ENCODE peak calls at places on chromosomes 6 and 20, in ten cellular contexts. N is mucosa of descending colon; K is cardiac fibroblast; P is T-helper 17 cell; L is HepG2; O is progenitor cell of endocrine pancreas; E is activated T-helper 9 cell treated with anti-CD3 and anti-CD28 coated beads, Interleukin-2, amount 50 U/mL, for 16 hours; W is foreskin keratinocyte; R is cardiac muscle cell; U is CD14-positive monocyte. B is an unnamed sample.

GRCh38 chr6:79384845-79385244 is 150.4 kb upstream of the HMGN3 start:
- DNase-seq in N (no peak), K (peak), P (no peak), L (no peak), O (no peak), E (no peak), W (no peak), R (no peak), U (no peak), B (no peak)

GRCh38 chr6:113723182-113723581 is 134.0 kb upstream of the MARCKS start:
- DNase-seq in N (no peak), K (peak), P (no peak), L (no peak), O (no peak), E (no peak), W (no peak), R (peak), U (no peak), B (no peak)

GRCh38 chr6:89597988-89598387 is 40.6 kb downstream of the LYRM2 start:
- DNase-seq in N (no peak), K (peak), P (no peak), L (peak), O (no peak), E (no peak), W (peak), R (peak), U (no peak), B (peak)

GRCh38 chr20:58133020-58133419 is 95.4 kb downstream of the ANKRD60 start:
- DNase-seq in N (no peak), K (no peak), P (no peak), L (no peak), O (no peak), E (no peak), W (no peak), R (no peak), U (no peak), B (no peak)

GRCh38 chr20:54727490-54727889 is 252.1 kb downstream of the DOK5 start:
- DNase-seq in N (no peak), K (no peak), P (no peak), L (no peak), O (no peak), E (no peak), W (no peak), R (no peak), U (no peak), B (no peak)

GRCh38 chr6:148818939-148819575 is 72.2 kb downstream of the UST start:
- DNase-seq in N (no peak), K (no peak), P (no peak), L (no peak), O (no peak), E (no peak), W (no peak), R (no peak), U (no peak), B (peak)

GRCh38 chr20:51172558-51173428 is 149.9 kb upstream of the KCNG1 start:
- DNase-seq in N (no peak), K (no peak), P (no peak), L (no peak), O (no peak), E (no peak), W (no peak), R (no peak), U (no peak), B (no peak)

GRCh38 chr20:52852695-52853094 is 119.5 kb upstream of the TSHZ2 start:
- DNase-seq in N (no peak), K (no peak), P (no peak), L (peak), O (no peak), E (no peak), W (no peak), R (peak), U (no peak), B (no peak)

GRCh38 chr20:41632896-41633295 is 14.7 kb upstream of the CHD6 start:
- DNase-seq in N (no peak), K (peak), P (no peak), L (no peak), O (no peak), E (no peak), W (peak), R (peak), U (peak), B (no peak)

GRCh38 chr6:135012764-135013163 is 41.9 kb downstream of the HBS1L start:
- DNase-seq in N (no peak), K (peak), P (no peak), L (no peak), O (no peak), E (no peak), W (peak), R (peak), U (no peak), B (no peak)

GRCh38 chr6:90575267-90575666 is 11.6 kb downstream of the MAP3K7 start:
- DNase-seq in N (no peak), K (no peak), P (no peak), L (no peak), O (no peak), E (no peak), W (no peak), R (no peak), U (no peak), B (no peak)

GRCh38 chr20:39356913-39357312 is 394.8 kb downstream of the DHX35 start:
- DNase-seq in N (no peak), K (no peak), P (no peak), L (no peak), O (no peak), E (no peak), W (no peak), R (no peak), U (no peak), B (no peak)

GRCh38 chr20:45969712-45970634 is 2.0 kb downstream of the ZNF335 start:
- DNase-seq in N (no peak), K (peak), P (no peak), L (peak), O (no peak), E (no peak), W (peak), R (peak), U (peak), B (peak)

GRCh38 chr6:36118550-36119107 is 11.7 kb upstream of the MAPK13 start:
- DNase-seq in N (peak), K (no peak), P (peak), L (peak), O (no peak), E (peak), W (no peak), R (no peak), U (peak), B (no peak)

GRCh38 chr6:126094411-126094810 is 108.1 kb downstream of the TRMT11 start:
- DNase-seq in N (no peak), K (no peak), P (no peak), L (no peak), O (no peak), E (no peak), W (no peak), R (no peak), U (no peak), B (no peak)